ENCODE peak calls at places on chromosomes 1 and 21, in nine cellular contexts. U is EL; F is stimulated activated CD4-positive, alpha-beta T cell treated with anti-CD3 and anti-CD28 coated beads, TNF-alpha, amount 100 ng/mL, for 4 hours; E is SK-N-DZ; N is fibroblast of the aortic adventitia; J is cardiac muscle cell; K is NT2/D1; H is G401; Y is pancreas. D is an unnamed sample.

GRCh38 chr1:27773732-27774445 is 870 bp downstream of the STX12 start:
- DNase-seq in U (peak), F (peak), E (no peak), N (peak), J (peak), K (no peak), H (peak), Y (no peak), D (peak)

GRCh38 chr1:1381294-1381693 is 6.3 kb upstream of the AURKAIP1 start:
- DNase-seq in U (no peak), F (no peak), E (no peak), N (no peak), J (no peak), K (no peak), H (no peak), Y (no peak), D (no peak)

GRCh38 chr1:151131832-151132675 is 14.4 kb downstream of the SEMA6C start:
- DNase-seq in U (no peak), F (no peak), E (no peak), N (no peak), J (peak), K (no peak), H (no peak), Y (no peak), D (peak)

GRCh38 chr1:55898191-55898590 is 681.2 kb downstream of the PLPP3 start:
- DNase-seq in U (peak), F (no peak), E (no peak), N (peak), J (peak), K (no peak), H (no peak), Y (no peak), D (peak)

GRCh38 chr1:185585770-185586169 is 148.4 kb upstream of the HMCN1 start:
- DNase-seq in U (no peak), F (no peak), E (no peak), N (no peak), J (no peak), K (no peak), H (no peak), Y (no peak), D (no peak)

GRCh38 chr1:6259491-6260362 is 1.2 kb downstream of the GPR153 start:
- DNase-seq in U (peak), F (peak), E (peak), N (peak), J (peak), K (no peak), H (peak), Y (peak), D (peak)

GRCh38 chr1:9711466-9712020 is 60.0 kb downstream of the PIK3CD start:
- DNase-seq in U (no peak), F (no peak), E (no peak), N (no peak), J (no peak), K (no peak), H (no peak), Y (no peak), D (no peak)

GRCh38 chr1:175894543-175894942 is 151.1 kb upstream of the TNR start:
- DNase-seq in U (no peak), F (no peak), E (no peak), N (no peak), J (no peak), K (no peak), H (no peak), Y (no peak), D (no peak)

GRCh38 chr1:112395261-112395831 is 668 bp upstream of the CTTNBP2NL start:
- DNase-seq in U (no peak), F (no peak), E (no peak), N (peak), J (no peak), K (no peak), H (no peak), Y (no peak), D (no peak)

GRCh38 chr1:230868736-230869385 is 540 bp upstream of the C1orf198 start:
- DNase-seq in U (peak), F (peak), E (peak), N (peak), J (peak), K (peak), H (peak), Y (peak), D (peak)

GRCh38 chr1:160061376-160062100 is 8.4 kb downstream of the KCNJ10 start:
- DNase-seq in U (no peak), F (no peak), E (no peak), N (no peak), J (no peak), K (no peak), H (no peak), Y (no peak), D (no peak)

GRCh38 chr1:196594700-196595099 is 13.5 kb downstream of the KCNT2 start:
- DNase-seq in U (no peak), F (no peak), E (no peak), N (no peak), J (no peak), K (no peak), H (no peak), Y (no peak), D (no peak)

GRCh38 chr1:116763787-116764465 is 9.7 kb downstream of the CD2 start:
- DNase-seq in U (peak), F (no peak), E (peak), N (no peak), J (peak), K (no peak), H (peak), Y (peak), D (peak)

GRCh38 chr1:152367436-152367835 is 7.6 kb upstream of the FLG2 start:
- DNase-seq in U (no peak), F (no peak), E (no peak), N (no peak), J (no peak), K (no peak), H (no peak), Y (no peak), D (no peak)

GRCh38 chr1:23588749-23589505 is 29.6 kb upstream of the ID3 start:
- DNase-seq in U (no peak), F (no peak), E (no peak), N (no peak), J (no peak), K (no peak), H (no peak), Y (no peak), D (no peak)

GRCh38 chr1:101244842-101245574 is 8.2 kb downstream of the S1PR1 start:
- DNase-seq in U (no peak), F (no peak), E (no peak), N (no peak), J (no peak), K (no peak), H (no peak), Y (no peak), D (no peak)

GRCh38 chr1:236287356-236287755 is 5.6 kb upstream of the ERO1B start:
- DNase-seq in U (no peak), F (no peak), E (peak), N (no peak), J (no peak), K (no peak), H (no peak), Y (no peak), D (no peak)

GRCh38 chr21:41666641-41667051 is 100.2 kb downstream of the RIPK4 start:
- DNase-seq in U (no peak), F (no peak), E (no peak), N (no peak), J (no peak), K (no peak), H (no peak), Y (no peak), D (no peak)

GRCh38 chr21:31594726-31595125 is 64.8 kb upstream of the SOD1 start:
- DNase-seq in U (no peak), F (no peak), E (no peak), N (no peak), J (no peak), K (no peak), H (no peak), Y (no peak), D (no peak)

GRCh38 chr1:192232859-192233417 is 74.7 kb downstream of the RGS18 start:
- DNase-seq in U (no peak), F (no peak), E (no peak), N (no peak), J (no peak), K (no peak), H (no peak), Y (no peak), D (no peak)

GRCh38 chr1:67719329-67720196 is 34.6 kb downstream of the GADD45A start:
- DNase-seq in U (no peak), F (no peak), E (no peak), N (no peak), J (no peak), K (no peak), H (no peak), Y (no peak), D (no peak)

GRCh38 chr21:43362928-43363314 is 64.0 kb downstream of the SIK1 start:
- DNase-seq in U (no peak), F (no peak), E (no peak), N (no peak), J (no peak), K (no peak), H (no peak), Y (no peak), D (no peak)

GRCh38 chr1:214066190-214066589 is 78.4 kb downstream of the PROX1 start:
- DNase-seq in U (no peak), F (no peak), E (no peak), N (no peak), J (no peak), K (no peak), H (no peak), Y (no peak), D (no peak)

GRCh38 chr1:47656719-47657685 is 219.2 kb downstream of the FOXD2 start:
- DNase-seq in U (no peak), F (no peak), E (no peak), N (peak), J (peak), K (no peak), H (peak), Y (no peak), D (peak)

GRCh38 chr21:27388835-27389234 is 421.9 kb upstream of the ADAMTS5 start:
- DNase-seq in U (no peak), F (no peak), E (no peak), N (no peak), J (no peak), K (no peak), H (no peak), Y (no peak), D (no peak)

GRCh38 chr1:174408142-174408541 is 39.6 kb upstream of the GPR52 start:
- DNase-seq in U (no peak), F (no peak), E (peak), N (no peak), J (no peak), K (no peak), H (no peak), Y (no peak), D (peak)

GRCh38 chr1:101167891-101168290 is 68.9 kb upstream of the S1PR1 start:
- DNase-seq in U (no peak), F (no peak), E (no peak), N (no peak), J (no peak), K (no peak), H (no peak), Y (no peak), D (no peak)

D was measured in GM23248.